ENCODE peak calls at places on chromosome 17, in six cellular contexts. X, Q, F, N, Z and G are unnamed samples.

GRCh38 chr17:27533874-27534815 is 77.9 kb downstream of the KSR1 start:
- DNase-seq in X (no peak), Q (no peak), F (no peak), N (no peak), Z (no peak), G (no peak)

GRCh38 chr17:21376835-21377690 is 906 bp downstream of the KCNJ12 start:
- DNase-seq in X (peak), Q (peak), F (no peak), N (no peak), Z (no peak), G (no peak)

GRCh38 chr17:56596741-56597494 is 3.4 kb downstream of the NOG start:
- DNase-seq in X (no peak), Q (no peak), F (no peak), N (no peak), Z (no peak), G (no peak)

GRCh38 chr17:81346090-81346907 is 49.0 kb upstream of the BAHCC1 start:
- DNase-seq in X (peak), Q (peak), F (peak), N (peak), Z (peak), G (peak)

GRCh38 chr17:81429353-81429774 is 34.1 kb downstream of the BAHCC1 start:
- DNase-seq in X (peak), Q (no peak), F (peak), N (peak), Z (no peak), G (peak)

GRCh38 chr17:66980896-66981295 is 16.4 kb downstream of the CACNG4 start:
- DNase-seq in X (no peak), Q (no peak), F (no peak), N (no peak), Z (no peak), G (no peak)

GRCh38 chr17:64938925-64939474 is 19.7 kb upstream of the LRRC37A3 start:
- DNase-seq in X (peak), Q (no peak), F (no peak), N (peak), Z (peak), G (peak)

GRCh38 chr17:1764274-1764673 is 2.4 kb downstream of the SERPINF1 start:
- DNase-seq in X (peak), Q (peak), F (no peak), N (peak), Z (no peak), G (no peak)